ENCODE peak calls at places on chromosomes 11 and 22, in nine cellular contexts. Z, U, A, X, E, V, O, W and D are unnamed samples.

GRCh38 chr11:80702264-80702663 is 1261.4 kb upstream of the TENM4 start:
- DNase-seq in Z (no peak), U (no peak), A (no peak), X (no peak), E (no peak), V (no peak), O (no peak), W (no peak), D (no peak)

GRCh38 chr11:67271548-67272284 is 5.4 kb downstream of the GRK2 start:
- DNase-seq in Z (no peak), U (peak; percentile 80), A (no peak), X (no peak), E (peak; percentile 81), V (no peak), O (peak; percentile 60), W (no peak), D (no peak)

GRCh38 chr11:20248345-20248744 is 88.1 kb upstream of the DBX1 start:
- DNase-seq in Z (no peak), U (no peak), A (no peak), X (no peak), E (no peak), V (no peak), O (no peak), W (no peak), D (no peak)

GRCh38 chr11:59186130-59186594 is 14.2 kb downstream of the DTX4 start:
- DNase-seq in Z (no peak), U (no peak), A (peak; percentile 50), X (peak; percentile 62), E (no peak), V (no peak), O (peak; percentile 35), W (no peak), D (peak; percentile 61)

GRCh38 chr11:69661413-69661715 is 13.8 kb downstream of the LTO1 start:
- DNase-seq in Z (no peak), U (peak; percentile 21), A (no peak), X (no peak), E (no peak), V (no peak), O (no peak), W (no peak), D (no peak)

GRCh38 chr22:25120093-25120561 is 79.5 kb upstream of the CRYBB3 start:
- DNase-seq in Z (no peak), U (no peak), A (no peak), X (no peak), E (no peak), V (no peak), O (peak; percentile 47), W (no peak), D (no peak)

GRCh38 chr11:130762342-130763037 is 153.8 kb downstream of the SNX19 start:
- DNase-seq in Z (no peak), U (no peak), A (no peak), X (no peak), E (no peak), V (peak; percentile 96), O (no peak), W (no peak), D (no peak)

GRCh38 chr11:78910322-78910721 is 335.7 kb upstream of the NARS2 start:
- DNase-seq in Z (no peak), U (no peak), A (no peak), X (no peak), E (no peak), V (no peak), O (no peak), W (no peak), D (no peak)